ENCODE peak calls at places on chromosomes 7 and 10, in seven cellular contexts. M, N, E, K, Z, S and Y are unnamed samples.

GRCh38 chr7:25854059-25854458 is 297.9 kb upstream of the NFE2L3 start:
- DNase-seq in S (no peak), E (no peak), Z (no peak), M (no peak), K (no peak), N (no peak), Y (no peak)

GRCh38 chr7:139725077-139725476 is 52.7 kb downstream of the HIPK2 start:
- DNase-seq in N (peak), E (no peak), M (no peak), K (no peak), S (peak), Z (peak), Y (no peak)

GRCh38 chr10:100866010-100866409 is 46.8 kb upstream of the SLF2 start:
- DNase-seq in E (no peak), N (no peak), M (no peak), K (no peak), Z (no peak), S (no peak), Y (no peak)

GRCh38 chr10:44293842-44294241 is 91.1 kb downstream of the CXCL12 start:
- DNase-seq in N (peak), K (no peak), Z (peak), E (peak), M (peak), S (peak), Y (no peak)

GRCh38 chr10:120750167-120750566 is 101.0 kb upstream of the WDR11 start:
- DNase-seq in Z (no peak), N (no peak), S (no peak), E (no peak), K (no peak), M (no peak), Y (no peak)

GRCh38 chr10:35422236-35422635 is 85.9 kb downstream of the CCNY start:
- DNase-seq in M (no peak), S (no peak), K (peak), Z (no peak), N (no peak), E (peak), Y (no peak)

GRCh38 chr10:78944658-78945333 is 124.0 kb upstream of the ZMIZ1 start:
- DNase-seq in S (peak), Z (peak), N (peak), K (no peak), M (peak), E (no peak), Y (no peak)

GRCh38 chr7:27906385-27907091 is 166.6 kb downstream of the TAX1BP1 start:
- DNase-seq in K (no peak), Z (no peak), M (no peak), E (no peak), N (no peak), S (no peak), Y (no peak)

GRCh38 chr7:148116954-148117353 is 473.6 kb upstream of the C7orf33 start:
- DNase-seq in M (no peak), N (no peak), E (no peak), Z (no peak), K (no peak), S (no peak), Y (no peak)

GRCh38 chr7:26429168-26429567 is 137.5 kb downstream of the SNX10 start:
- DNase-seq in M (no peak), Z (no peak), N (no peak), S (no peak), E (no peak), K (no peak), Y (no peak)

GRCh38 chr10:132396495-132397035 is 435 bp upstream of the PWWP2B start:
- DNase-seq in N (no peak), Z (no peak), K (peak), M (peak), S (no peak), E (peak), Y (no peak)

GRCh38 chr7:27167916-27168264 is 2.6 kb upstream of the HOXA9 start:
- DNase-seq in N (no peak), M (peak), Z (no peak), S (no peak), E (no peak), K (peak), Y (no peak)

GRCh38 chr7:79282051-79282694 is 171.3 kb downstream of the MAGI2 start:
- DNase-seq in K (peak), M (no peak), S (peak), E (no peak), Z (peak), N (peak), Y (no peak)
- TF ChIP-seq CTCF in K (peak), M (no peak), S (peak), E (no peak), Z (peak), N (peak), Y (peak)

DNA sequence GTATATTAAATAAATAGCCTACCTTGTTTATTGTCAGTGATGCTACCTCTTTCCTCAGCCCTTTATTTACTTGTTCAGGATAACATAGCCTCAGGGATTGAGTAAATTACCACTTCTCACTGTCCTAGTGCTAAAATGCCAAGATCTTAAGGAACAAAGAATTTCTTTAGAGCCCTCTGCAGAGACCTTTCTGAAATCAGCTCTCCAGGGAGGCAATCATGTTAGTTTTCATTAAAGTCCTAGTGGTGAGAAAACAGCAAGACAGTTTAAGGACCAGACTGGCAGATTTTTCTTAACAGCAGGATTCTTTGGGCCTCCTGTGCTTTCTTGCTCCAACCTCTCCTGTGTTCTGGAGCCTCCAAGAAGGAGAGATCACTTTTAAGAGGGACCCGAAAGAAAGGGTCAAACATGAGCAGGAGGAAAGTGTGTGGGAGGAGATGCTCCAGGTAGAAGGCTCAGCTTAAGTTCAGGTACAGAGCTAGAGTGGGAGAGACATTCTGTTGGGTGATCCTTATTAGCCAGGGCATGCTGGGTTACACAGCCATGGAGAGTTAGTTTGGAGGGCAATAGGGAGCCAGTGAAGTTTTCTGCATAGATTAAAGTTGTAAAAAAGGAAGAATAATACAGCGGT is 1.2 kb upstream of the PLCE1 start:
- DNase-seq in N (peak), Z (no peak), E (no peak), M (no peak), S (no peak), K (no peak), Y (no peak)
- TF ChIP-seq CTCF in N (peak), Z (no peak), E (no peak), M (peak), S (peak), K (peak), Y (peak)

DNA sequence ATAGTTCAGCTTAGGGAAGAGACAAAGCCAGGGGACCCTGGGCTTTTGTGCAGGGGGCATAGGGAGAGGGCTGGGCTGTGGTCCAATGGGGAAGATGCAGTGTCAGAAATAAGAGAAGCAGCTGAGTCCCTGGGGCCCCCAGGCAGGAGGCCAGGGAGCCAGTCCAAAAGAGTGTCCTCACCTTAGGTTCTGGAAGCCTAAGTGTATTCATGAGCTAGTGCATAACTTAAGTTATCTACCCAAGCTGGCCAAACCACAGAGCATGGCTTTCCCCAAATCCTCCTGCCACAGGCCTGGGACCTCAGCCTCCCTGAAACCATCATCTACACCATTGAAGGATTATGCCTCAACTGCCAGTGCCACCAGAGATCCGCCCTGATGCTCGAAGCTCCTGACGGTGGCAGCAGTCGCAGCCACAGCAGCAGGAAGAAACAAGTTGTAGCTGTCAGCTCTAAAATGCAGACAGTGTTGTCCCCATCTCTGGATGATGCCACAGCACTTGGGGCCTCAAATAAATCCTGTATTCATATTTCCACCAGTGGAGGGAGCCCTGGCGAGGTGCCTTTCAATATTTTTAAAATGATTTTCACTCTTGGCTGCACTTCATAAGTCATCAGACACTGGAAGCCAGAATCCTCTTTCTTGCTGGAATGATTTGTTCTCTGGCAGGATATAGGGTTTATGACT is 574.6 kb downstream of the GRID1 start:
- DNase-seq in M (no peak), N (peak), S (peak), E (no peak), Z (no peak), K (no peak), Y (no peak)
- TF ChIP-seq CTCF in M (no peak), N (peak), S (no peak), E (no peak), Z (no peak), K (no peak), Y (peak)

GRCh38 chr7:129334473-129334872 is 99.8 kb upstream of the STRIP2 start:
- DNase-seq in K (no peak), M (no peak), E (no peak), S (no peak), Z (no peak), N (no peak), Y (no peak)
- TF ChIP-seq CTCF in K (no peak), M (no peak), E (no peak), S (no peak), Z (no peak), N (no peak), Y (peak)

GRCh38 chr7:2863461-2864066 is 19.5 kb upstream of the GNA12 start:
- DNase-seq in E (peak), N (peak), Z (peak), K (no peak), S (peak), M (peak), Y (no peak)
- TF ChIP-seq CTCF in E (peak), N (no peak), Z (no peak), K (no peak), S (peak), M (no peak), Y (no peak)